ENCODE peak calls at places on chromosome 5, in six cellular contexts. P is OCI-LY7, J is MG63, U is HL-60, B is AG10803, O is choroid plexus epithelial cell. Q is an unnamed sample.

GRCh38 chr5:151079838-151080619 is 805 bp downstream of the TNIP1 start:
- DNase-seq in P (no peak), U (no peak), J (peak; percentile 53), O (peak; percentile 63), B (peak; percentile 39), Q (peak; percentile 82)

GRCh38 chr5:99900302-99900811 is 634.8 kb upstream of the FAM174A start:
- DNase-seq in U (no peak), O (peak; percentile 56), J (peak; percentile 56), B (no peak), P (no peak), Q (peak; percentile 13)

GRCh38 chr5:172114875-172115422 is 73.1 kb downstream of the STK10 start:
- DNase-seq in J (no peak), U (peak; percentile 98), O (no peak), P (peak; percentile 96), B (no peak), Q (no peak)

GRCh38 chr5:119453045-119453383 is 717 bp downstream of the HSD17B4 start:
- DNase-seq in B (peak; percentile 30), U (no peak), O (peak; percentile 34), P (peak; percentile 25), J (no peak), Q (peak; percentile 50)

GRCh38 chr5:7589800-7590199 is 193.9 kb downstream of the ADCY2 start:
- DNase-seq in U (no peak), B (no peak), O (no peak), P (no peak), J (no peak), Q (no peak)

GRCh38 chr5:159582756-159583523 is 252.7 kb upstream of the IL12B start:
- DNase-seq in O (peak; percentile 41), J (peak; percentile 14), B (peak; percentile 20), U (no peak), P (no peak), Q (peak; percentile 7)

GRCh38 chr5:73370620-73371583 is 77.7 kb downstream of the FOXD1 start:
- DNase-seq in P (no peak), B (peak; percentile 89), O (peak; percentile 86), J (peak; percentile 89), U (no peak), Q (peak; percentile 76)

GRCh38 chr5:34411470-34412346 is 244.4 kb upstream of the RAI14 start:
- DNase-seq in P (no peak), J (no peak), B (peak; percentile 73), U (no peak), O (peak; percentile 53), Q (no peak)

GRCh38 chr5:150156033-150156381 is 362 bp upstream of the PDGFRB start:
- DNase-seq in P (no peak), B (no peak), J (no peak), O (no peak), U (no peak), Q (no peak)

GRCh38 chr5:98458004-98458403 is 315.5 kb upstream of the RGMB start:
- DNase-seq in O (peak; percentile 88), B (peak; percentile 66), J (peak; percentile 43), P (no peak), U (no peak), Q (peak; percentile 43)

GRCh38 chr5:122434547-122434946 is 122.5 kb downstream of the SNCAIP start:
- DNase-seq in P (no peak), O (no peak), J (no peak), B (no peak), U (no peak), Q (no peak)

GRCh38 chr5:159987031-159987674 is 21.8 kb upstream of the TTC1 start:
- DNase-seq in J (peak; percentile 77), P (peak; percentile 65), B (peak; percentile 55), U (peak; percentile 81), O (peak; percentile 72), Q (peak; percentile 70)

GRCh38 chr5:74945561-74946165 is 79.5 kb upstream of the FAM169A start:
- DNase-seq in J (no peak), B (no peak), U (no peak), O (no peak), P (no peak), Q (no peak)

GRCh38 chr5:54229041-54229780 is 81.2 kb downstream of the ARL15 start:
- DNase-seq in J (peak; percentile 39), U (peak; percentile 63), O (peak; percentile 76), P (peak; percentile 69), B (peak; percentile 60), Q (peak; percentile 71)

GRCh38 chr5:103375863-103376591 is 117.5 kb downstream of the MACIR start:
- DNase-seq in U (no peak), O (peak; percentile 34), B (no peak), J (no peak), P (no peak), Q (no peak)

GRCh38 chr5:158543539-158544387 is 556.0 kb downstream of the EBF1 start:
- DNase-seq in J (no peak), P (no peak), U (no peak), B (peak; percentile 38), O (peak; percentile 84), Q (peak; percentile 3)

GRCh38 chr5:55226027-55226933 is 835 bp downstream of the MCIDAS start:
- DNase-seq in J (peak; percentile 83), U (peak; percentile 55), O (no peak), P (peak; percentile 74), B (peak; percentile 13), Q (peak; percentile 48)

GRCh38 chr5:172417983-172418630 is 36.2 kb downstream of the SH3PXD2B start:
- DNase-seq in P (no peak), J (peak; percentile 98), U (peak; percentile 42), B (peak; percentile 99), O (peak; percentile 99), Q (peak; percentile 100)

GRCh38 chr5:97182571-97183099 is 412 bp downstream of the RIOK2 start:
- DNase-seq in U (no peak), P (peak; percentile 25), B (peak; percentile 58), J (no peak), O (peak; percentile 32), Q (peak; percentile 10)

GRCh38 chr5:65900746-65901145 is 25.6 kb upstream of the ERBIN start:
- DNase-seq in O (no peak), B (no peak), U (no peak), J (no peak), P (no peak), Q (no peak)
- H3K4me3 ChIP-seq in O (no peak overlapping the region), B (no peak overlapping the region), U (no peak overlapping the region), J (no peak overlapping the region), P (no peak overlapping the region), Q (no peak overlapping the region)

GRCh38 chr5:140115186-140115500 is 1.2 kb downstream of the PURA start:
- DNase-seq in U (no peak), B (no peak), J (no peak), O (no peak), P (no peak), Q (no peak)
- H3K4me3 ChIP-seq in U (no peak overlapping the region), B (peak overlapping the region; percentile 89), J (peak overlapping the region; percentile 71), O (peak overlapping the region; percentile 78), P (peak overlapping the region; percentile 86), Q (peak overlapping the region; percentile 72)

GRCh38 chr5:156329197-156329611 is 2.2 kb downstream of the SGCD start:
- DNase-seq in B (peak; percentile 70), O (no peak), J (peak; percentile 5), U (no peak), P (no peak), Q (no peak)

GRCh38 chr5:156327306-156327705 is 342 bp downstream of the SGCD start:
- DNase-seq in U (no peak), B (peak; percentile 42), J (no peak), O (no peak), P (no peak), Q (peak; percentile 35)

GRCh38 chr5:156326718-156327259 is at the start of gene SGCD:
- DNase-seq in B (peak; percentile 98), O (peak; percentile 32), P (no peak), J (peak; percentile 93), U (no peak), Q (peak; percentile 88)

GRCh38 chr5:156328766-156329165 is 1.8 kb downstream of the SGCD start:
- DNase-seq in B (no peak), P (no peak), U (no peak), O (no peak), J (no peak), Q (no peak)

DNA sequence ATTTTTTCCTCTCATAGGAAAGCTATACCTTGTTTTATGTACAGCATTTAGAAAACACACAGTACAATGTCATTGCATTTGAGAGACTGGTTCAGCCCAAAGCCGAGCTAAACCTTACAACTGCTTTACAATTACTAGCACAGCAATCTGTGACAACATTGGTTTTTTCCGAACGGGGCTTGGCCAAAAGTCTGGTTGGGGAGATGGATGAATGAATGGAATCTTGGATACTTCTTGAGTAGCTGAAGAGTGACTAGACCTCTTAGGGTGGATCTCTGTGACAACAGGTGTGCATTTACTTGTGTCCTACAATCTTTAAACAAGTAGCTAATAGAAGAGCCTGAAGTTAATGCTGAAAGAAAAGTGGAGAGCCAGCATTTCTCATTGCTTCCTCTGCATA is 1.2 kb downstream of the SGCD start:
- DNase-seq in P (no peak), U (no peak), B (peak; percentile 33), O (no peak), J (no peak), Q (no peak)
- H3K4me3 ChIP-seq in P (no peak overlapping the region), U (no peak overlapping the region), B (peak overlapping the region; percentile 79), O (no peak overlapping the region), J (peak overlapping the region; percentile 39), Q (no peak overlapping the region)

GRCh38 chr5:143216211-143216610 is 187.3 kb downstream of the NR3C1 start:
- DNase-seq in B (no peak), O (no peak), U (no peak), J (no peak), P (no peak), Q (no peak)

GRCh38 chr5:143214890-143215289 is 188.6 kb downstream of the NR3C1 start:
- DNase-seq in O (no peak), P (no peak), B (no peak), J (no peak), U (no peak), Q (no peak)

GRCh38 chr5:143214458-143214857 is 189.0 kb downstream of the NR3C1 start:
- DNase-seq in U (no peak), J (no peak), P (no peak), O (no peak), B (no peak), Q (no peak)

GRCh38 chr5:143217065-143217803 is 186.3 kb downstream of the NR3C1 start:
- DNase-seq in U (peak; percentile 58), J (peak; percentile 58), P (no peak), B (peak; percentile 60), O (peak; percentile 69), Q (peak; percentile 74)

GRCh38 chr5:143215685-143216084 is 187.8 kb downstream of the NR3C1 start:
- DNase-seq in U (peak; percentile 58), P (no peak), B (no peak), J (no peak), O (no peak), Q (no peak)
- H3K4me3 ChIP-seq in U (no peak overlapping the region), P (no peak overlapping the region), B (no peak overlapping the region), J (no peak overlapping the region), O (no peak overlapping the region), Q (no peak overlapping the region)

GRCh38 chr5:95620870-95621838 is 1.3 kb downstream of the GPR150 start:
- DNase-seq in J (no peak), O (peak; percentile 23), P (no peak), B (peak; percentile 9), U (peak; percentile 12), Q (no peak)
- H3K4me3 ChIP-seq in J (no peak overlapping the region), O (peak overlapping the region; percentile 66), P (no peak overlapping the region), B (peak overlapping the region; percentile 45), U (peak overlapping the region; percentile 24), Q (peak overlapping the region; percentile 41)

GRCh38 chr5:180343846-180344327 is 9.2 kb downstream of the GFPT2 start:
- DNase-seq in B (peak; percentile 70), U (peak; percentile 17), O (peak; percentile 57), P (no peak), J (peak; percentile 42), Q (peak; percentile 78)
- H3K4me3 ChIP-seq in B (no peak overlapping the region), U (no peak overlapping the region), O (no peak overlapping the region), P (no peak overlapping the region), J (no peak overlapping the region), Q (no peak overlapping the region)

GRCh38 chr5:14812166-14812565 is 59.4 kb downstream of the ANKH start:
- DNase-seq in P (peak; percentile 16), B (no peak), O (no peak), U (no peak), J (no peak), Q (no peak)
- H3K4me3 ChIP-seq in P (no peak overlapping the region), B (no peak overlapping the region), O (no peak overlapping the region), U (no peak overlapping the region), J (no peak overlapping the region), Q (no peak overlapping the region)

Q was measured in fibroblast of pulmonary artery.